ENCODE peak calls at places on chromosomes 16 and 17, in five cellular contexts. O is PC-9; I is psoas muscle; J is tibial artery; D is CD8-positive, alpha-beta memory T cell. G is an unnamed sample.

GRCh38 chr16:31664683-31665482 is 137.2 kb downstream of the AHSP start:
- DNase-seq in O (peak; percentile 45), I (no peak), J (no peak), D (no peak), G (no peak)

GRCh38 chr16:88369447-88370008 is 13.2 kb upstream of the ZNF469 start:
- DNase-seq in O (no peak), I (peak; percentile 1), J (no peak), D (peak; percentile 24), G (no peak)

GRCh38 chr16:81170824-81171223 is 67.7 kb upstream of the BCO1 start:
- DNase-seq in O (no peak), I (no peak), J (no peak), D (no peak), G (no peak)

GRCh38 chr16:88062341-88062861 is 111.2 kb downstream of the BANP start:
- DNase-seq in O (no peak), I (peak; percentile 68), J (peak; percentile 79), D (no peak), G (no peak)

GRCh38 chr17:41528959-41529353 is 848 bp upstream of the KRT19 start:
- DNase-seq in O (peak; percentile 63), I (no peak), J (no peak), D (no peak), G (no peak)

GRCh38 chr16:72508196-72508595 is 336.2 kb upstream of the PMFBP1 start:
- DNase-seq in O (no peak), I (no peak), J (no peak), D (no peak), G (no peak)

GRCh38 chr16:75420987-75421819 is 12.1 kb downstream of the CFDP1 start:
- DNase-seq in O (no peak), I (peak; percentile 66), J (peak; percentile 70), D (no peak), G (peak; percentile 90)

GRCh38 chr16:3259097-3259496 is 2.7 kb upstream of the MEFV start:
- DNase-seq in O (no peak), I (no peak), J (no peak), D (no peak), G (no peak)

GRCh38 chr17:6328279-6328678 is 106.6 kb downstream of the AIPL1 start:
- DNase-seq in O (no peak), I (no peak), J (no peak), D (no peak), G (no peak)

GRCh38 chr17:45574376-45574775 is 83.9 kb upstream of the PLEKHM1 start:
- DNase-seq in O (no peak), I (no peak), J (no peak), D (no peak), G (no peak)

GRCh38 chr17:27526603-27527002 is 70.4 kb downstream of the KSR1 start:
- DNase-seq in O (no peak), I (peak; percentile 39), J (no peak), D (no peak), G (peak; percentile 48)

GRCh38 chr17:7834554-7834890 is 505 bp downstream of the KDM6B start:
- DNase-seq in O (no peak), I (peak; percentile 73), J (peak; percentile 89), D (peak; percentile 84), G (no peak)

GRCh38 chr16:12091569-12092346 is 115.2 kb downstream of the SNX29 start:
- DNase-seq in O (no peak), I (no peak), J (peak; percentile 42), D (no peak), G (peak; percentile 17)

GRCh38 chr17:48051278-48051677 is 3.1 kb downstream of the NFE2L1 start:
- DNase-seq in O (no peak), I (no peak), J (no peak), D (no peak), G (no peak)

GRCh38 chr17:15457723-15458094 is 9.7 kb downstream of the CDRT4 start:
- DNase-seq in O (no peak), I (peak; percentile 55), J (peak; percentile 75), D (no peak), G (no peak)

GRCh38 chr16:72921620-72922019 is 126.3 kb downstream of the ZFHX3 start:
- DNase-seq in O (no peak), I (no peak), J (peak; percentile 83), D (no peak), G (no peak)

GRCh38 chr16:72858611-72859493 is 189.1 kb downstream of the ZFHX3 start:
- DNase-seq in O (no peak), I (no peak), J (peak; percentile 94), D (no peak), G (no peak)

GRCh38 chr16:13316008-13316407 is 414.6 kb downstream of the SHISA9 start:
- DNase-seq in O (peak; percentile 77), I (no peak), J (no peak), D (no peak), G (no peak)

GRCh38 chr16:54054237-54054780 is 232.3 kb downstream of the IRX3 start:
- DNase-seq in O (no peak), I (no peak), J (no peak), D (no peak), G (no peak)

GRCh38 chr16:73031155-73031866 is 16.6 kb downstream of the ZFHX3 start:
- DNase-seq in O (no peak), I (no peak), J (peak; percentile 60), D (no peak), G (peak; percentile 43)

GRCh38 chr16:3578610-3579551 is 1.7 kb upstream of the NLRC3 start:
- DNase-seq in O (no peak), I (no peak), J (no peak), D (peak; percentile 82), G (no peak)

GRCh38 chr17:29059281-29059680 is 16.3 kb downstream of the PIPOX start:
- DNase-seq in O (peak; percentile 70), I (no peak), J (no peak), D (no peak), G (no peak)

GRCh38 chr16:4917117-4917516 is 19.8 kb downstream of the PPL start:
- DNase-seq in O (peak; percentile 52), I (no peak), J (no peak), D (no peak), G (no peak)

GRCh38 chr16:64253114-64253513 is 868.7 kb downstream of the CDH11 start:
- DNase-seq in O (no peak), I (no peak), J (no peak), D (no peak), G (no peak)

GRCh38 chr17:17467720-17468119 is 9.1 kb upstream of the MED9 start:
- DNase-seq in O (no peak), I (no peak), J (no peak), D (no peak), G (no peak)

GRCh38 chr16:12098429-12099310 is 122.1 kb downstream of the SNX29 start:
- DNase-seq in O (no peak), I (no peak), J (no peak), D (no peak), G (no peak)

GRCh38 chr17:14833201-14833773 is 431.8 kb downstream of the PMP22 start:
- DNase-seq in O (no peak), I (no peak), J (no peak), D (no peak), G (no peak)

GRCh38 chr17:17073627-17074521 is 31.6 kb downstream of the MPRIP start:
- DNase-seq in O (no peak), I (no peak), J (peak; percentile 55), D (peak; percentile 37), G (no peak)

GRCh38 chr17:65685110-65685509 is 123.7 kb upstream of the AXIN2 start:
- DNase-seq in O (no peak), I (no peak), J (no peak), D (no peak), G (no peak)

DNA sequence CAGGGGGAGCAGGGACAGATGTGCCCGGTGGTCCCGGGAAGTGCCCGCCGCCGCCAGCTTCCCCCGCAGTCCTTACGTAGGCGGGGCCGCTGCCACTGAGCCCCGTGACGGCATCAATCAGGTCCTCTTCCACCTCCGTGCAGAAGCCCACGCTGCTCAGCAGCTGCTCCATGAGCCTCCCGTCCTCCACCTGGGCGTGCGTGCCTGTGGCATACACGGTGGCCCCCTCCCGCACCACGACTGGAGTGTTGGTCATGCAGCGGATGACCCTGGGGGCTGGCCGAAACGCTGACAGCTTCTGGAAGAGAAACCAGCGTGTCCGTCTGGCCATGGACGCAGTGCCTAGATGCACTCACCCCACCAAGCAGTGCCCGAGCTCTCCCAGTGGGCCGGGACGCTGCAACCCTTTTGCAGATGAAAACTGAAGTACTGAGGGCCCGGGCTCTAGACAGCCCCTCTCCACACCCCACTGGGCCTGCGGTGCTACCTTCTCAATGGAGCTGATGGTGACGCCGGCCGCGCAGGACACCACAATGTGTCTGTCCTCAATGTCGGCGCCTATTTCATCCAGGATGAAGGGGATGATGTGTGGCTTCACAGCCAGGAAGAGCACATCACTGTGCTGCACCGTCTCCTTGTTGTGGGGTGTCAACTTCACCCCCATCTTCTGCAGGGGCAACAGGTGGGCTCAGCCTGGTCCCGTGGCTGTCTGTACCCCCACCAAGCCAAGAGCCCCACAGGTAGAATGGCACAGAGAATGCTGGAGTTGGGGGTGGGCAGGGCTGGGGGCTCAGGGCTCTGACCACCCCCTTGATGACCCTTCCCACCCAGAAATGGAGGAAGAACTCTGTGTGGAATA is 2.0 kb downstream of the PYCR1 start:
- DNase-seq in O (no peak), I (peak; percentile 13), J (no peak), D (no peak), G (no peak)
- H3K4me1 ChIP-seq in O (no peaks in the 10 kb centered on the region), I (peaks cover 23% of the 10 kb centered on the region), J (peaks cover 23% of the 10 kb centered on the region), D (peaks cover 5% of the 10 kb centered on the region), G (peaks cover 9% of the 10 kb centered on the region)

GRCh38 chr17:263773-264172 is 82.3 kb upstream of the DOC2B start:
- DNase-seq in O (no peak), I (no peak), J (peak; percentile 59), D (peak; percentile 17), G (no peak)
- H3K4me3 ChIP-seq in O (no peak overlapping the region), I (no peak overlapping the region), J (no peak overlapping the region), D (no peak overlapping the region), G (no peak overlapping the region)

DNA sequence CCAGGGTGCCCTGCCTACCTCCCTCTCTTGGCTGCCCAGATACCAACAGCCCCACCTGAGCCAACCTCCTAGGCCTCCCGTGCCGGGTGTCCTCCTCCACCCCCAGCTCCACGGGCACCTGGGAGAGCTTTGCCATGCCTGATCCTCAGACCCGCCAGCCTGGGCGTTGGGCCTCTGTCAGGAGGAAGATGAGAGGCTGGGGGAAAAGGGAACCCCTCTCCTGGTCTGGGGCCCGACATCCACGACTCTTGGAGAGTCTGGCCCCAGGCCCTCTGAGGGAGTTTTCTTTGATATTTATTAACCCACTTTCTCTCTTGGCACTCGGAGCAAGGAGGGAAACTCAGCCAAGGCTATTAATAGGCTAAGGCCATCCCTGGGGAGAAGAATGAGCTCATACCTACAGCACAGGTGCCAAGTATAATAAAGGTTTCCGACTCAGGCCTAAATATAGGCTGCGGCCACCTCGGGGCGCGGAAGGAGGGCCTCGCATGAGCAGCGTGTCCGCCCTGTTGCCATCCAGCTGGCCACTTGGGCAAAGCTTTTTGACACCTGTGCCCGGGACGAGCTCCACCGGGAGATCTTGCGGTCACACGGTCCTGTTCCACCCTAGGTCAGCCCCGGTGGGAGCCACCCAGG is 232.2 kb downstream of the ENGASE start:
- DNase-seq in O (no peak), I (peak; percentile 58), J (peak; percentile 84), D (no peak), G (no peak)
- H3K4me1 ChIP-seq in O (no peaks in the 10 kb centered on the region), I (peaks cover 33% of the 10 kb centered on the region), J (peaks cover 28% of the 10 kb centered on the region), D (no peaks in the 10 kb centered on the region), G (no peaks in the 10 kb centered on the region)

GRCh38 chr17:19460695-19461094 is 49.7 kb downstream of the RNF112 start:
- DNase-seq in O (no peak), I (peak; percentile 34), J (no peak), D (no peak), G (no peak)

GRCh38 chr17:19461139-19461538 is 50.1 kb downstream of the RNF112 start:
- DNase-seq in O (no peak), I (no peak), J (no peak), D (no peak), G (no peak)

GRCh38 chr17:19461681-19462080 is 50.6 kb downstream of the RNF112 start:
- DNase-seq in O (no peak), I (no peak), J (peak; percentile 53), D (no peak), G (no peak)

GRCh38 chr17:19464033-19465026 is 53.3 kb downstream of the RNF112 start:
- DNase-seq in O (no peak), I (no peak), J (peak; percentile 59), D (no peak), G (peak; percentile 46)
- H3K4me3 ChIP-seq in O (no peak overlapping the region), I (no peak overlapping the region), J (no peak overlapping the region), D (no peak overlapping the region), G (no peak overlapping the region)